ENCODE peak calls at places on chromosomes 12 and 14, in five cellular contexts. G is coronary artery, A is left lung, N is fibroblast of the aortic adventitia, H is MCF 10A. J is an unnamed sample.

GRCh38 chr14:104333903-104334811 is 195.8 kb downstream of the KIF26A start:
- DNase-seq in H (no peak), G (peak), A (peak), N (no peak), J (no peak)

GRCh38 chr12:68750506-68750905 is 4.5 kb downstream of the SLC35E3 start:
- DNase-seq in N (no peak), G (no peak), H (no peak), A (no peak), J (no peak)

GRCh38 chr12:126342866-126343265 is 1277.6 kb downstream of the AACS start:
- DNase-seq in N (no peak), H (no peak), A (no peak), G (no peak), J (no peak)

GRCh38 chr12:44038411-44038810 is 202.5 kb downstream of the TMEM117 start:
- DNase-seq in N (no peak), A (peak), H (no peak), G (no peak), J (no peak)

GRCh38 chr14:103872492-103873113 is 25.2 kb upstream of the PPP1R13B start:
- DNase-seq in A (no peak), G (no peak), N (no peak), H (no peak), J (no peak)

GRCh38 chr12:110339184-110339952 is 58.3 kb downstream of the ATP2A2 start:
- DNase-seq in G (no peak), H (no peak), A (no peak), N (no peak), J (no peak)

GRCh38 chr14:75851574-75851866 is 130.3 kb downstream of the TGFB3 start:
- DNase-seq in A (peak), N (no peak), H (no peak), G (no peak), J (no peak)

GRCh38 chr12:89073027-89073398 is 279.3 kb downstream of the DUSP6 start:
- DNase-seq in A (no peak), H (no peak), N (peak), G (no peak), J (peak)

GRCh38 chr12:11773889-11774677 is 124.6 kb downstream of the ETV6 start:
- DNase-seq in G (no peak), A (peak), H (no peak), N (no peak), J (no peak)

GRCh38 chr14:81305743-81306142 is 85.0 kb upstream of the GTF2A1 start:
- DNase-seq in G (no peak), N (no peak), A (no peak), H (no peak), J (no peak)

GRCh38 chr14:60640859-60641721 is 8.2 kb downstream of the SIX1 start:
- DNase-seq in G (no peak), A (no peak), H (no peak), N (no peak), J (no peak)

GRCh38 chr14:95303552-95303951 is 16.2 kb downstream of the CLMN start:
- DNase-seq in N (no peak), G (no peak), H (no peak), A (no peak), J (no peak)

GRCh38 chr12:26441434-26441833 is 246.1 kb downstream of the SSPN start:
- DNase-seq in A (no peak), H (no peak), N (no peak), G (no peak), J (no peak)

GRCh38 chr14:71803539-71804260 is 128.5 kb upstream of the RGS6 start:
- DNase-seq in N (peak), H (peak), A (no peak), G (no peak), J (peak)

GRCh38 chr14:24082411-24083080 is 11.2 kb downstream of the CPNE6 start:
- DNase-seq in G (no peak), N (no peak), H (no peak), A (peak), J (no peak)

GRCh38 chr14:75861161-75861621 is 120.6 kb downstream of the TGFB3 start:
- DNase-seq in H (peak), G (no peak), N (peak), A (no peak), J (peak)

GRCh38 chr12:45981075-45981837 is 9.1 kb downstream of the SCAF11 start:
- DNase-seq in N (no peak), H (no peak), A (no peak), G (no peak), J (no peak)

GRCh38 chr14:100239200-100239839 is 376 bp downstream of the YY1 start:
- DNase-seq in N (no peak), A (peak), G (no peak), H (no peak), J (no peak)

GRCh38 chr12:16586350-16587109 is 19.4 kb downstream of the LMO3 start:
- DNase-seq in A (no peak), H (no peak), N (peak), G (no peak), J (peak)

GRCh38 chr12:54660320-54660962 is 12.3 kb upstream of the DCD start:
- DNase-seq in N (no peak), A (no peak), H (no peak), G (no peak), J (no peak)

GRCh38 chr14:74570696-74571095 is 41.3 kb downstream of the LTBP2 start:
- DNase-seq in G (no peak), A (no peak), H (peak), N (no peak), J (no peak)

GRCh38 chr12:76883151-76883550 is 4.3 kb upstream of the CSRP2 start:
- DNase-seq in G (no peak), A (no peak), H (no peak), N (peak), J (peak)

GRCh38 chr12:101243074-101243473 is 33.0 kb upstream of the SLC5A8 start:
- DNase-seq in A (no peak), G (no peak), H (no peak), N (peak), J (no peak)

GRCh38 chr12:108306014-108306501 is 33.1 kb downstream of the CMKLR1 start:
- DNase-seq in H (peak), N (peak), A (no peak), G (no peak), J (peak)

GRCh38 chr14:64891173-64891838 is 11.6 kb upstream of the SPTB start:
- DNase-seq in A (no peak), G (no peak), N (no peak), H (no peak), J (no peak)

GRCh38 chr14:32330356-32331226 is 1.5 kb downstream of the AKAP6 start:
- DNase-seq in A (no peak), G (no peak), N (no peak), H (no peak), J (no peak)

GRCh38 chr12:109459247-109459646 is 17.9 kb downstream of the KCTD10 start:
- DNase-seq in N (peak), A (no peak), G (no peak), H (no peak), J (peak)

DNA sequence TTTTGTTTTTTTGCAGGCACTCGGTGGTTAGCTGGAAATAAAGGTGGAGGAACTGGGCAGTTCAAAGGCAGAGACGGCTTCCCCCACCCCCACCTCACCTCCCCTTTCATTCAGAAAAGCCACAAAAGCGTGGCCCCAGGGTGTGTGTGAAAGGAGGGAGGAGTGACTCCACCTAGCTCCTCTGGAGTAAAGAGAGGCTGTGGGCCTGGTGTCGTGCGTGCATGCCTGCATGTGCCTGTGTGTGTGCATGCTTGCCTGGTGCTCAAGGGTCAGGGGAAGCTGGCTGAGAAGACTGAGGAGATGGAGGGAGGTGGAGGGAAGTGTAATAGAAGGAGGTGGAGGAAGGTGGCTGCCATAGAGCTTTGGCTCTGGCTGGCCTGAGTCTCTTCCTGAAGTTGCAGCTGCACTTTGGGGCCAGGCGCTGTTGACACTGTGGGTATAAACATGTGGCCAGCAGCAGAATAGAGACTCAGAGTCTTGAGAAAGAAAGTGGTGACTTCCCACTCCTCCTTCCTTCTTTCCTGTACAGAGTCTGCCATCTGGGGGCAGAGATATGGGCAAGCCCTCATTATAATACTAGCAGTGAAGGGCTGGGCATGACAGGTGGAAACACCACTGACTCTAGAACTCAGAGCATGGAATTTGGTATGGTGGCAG is 36.9 kb upstream of the SINHCAF start:
- DNase-seq in H (peak), N (no peak), G (no peak), A (no peak), J (no peak)
- TF ChIP-seq CTCF in H (no peak), N (no peak), G (no peak), A (no peak), J (no peak)

GRCh38 chr12:124856842-124857178 is 6.9 kb downstream of the SCARB1 start:
- DNase-seq in N (no peak), A (peak), H (no peak), G (no peak), J (no peak)
- TF ChIP-seq CTCF in N (no peak), A (no peak), H (no peak), G (no peak), J (no peak)

GRCh38 chr12:98939350-98939749 is 294.3 kb downstream of the APAF1 start:
- DNase-seq in N (peak), H (peak), A (no peak), G (no peak), J (peak)
- TF ChIP-seq CTCF in N (peak), H (peak), A (peak), G (no peak), J (peak)

DNA sequence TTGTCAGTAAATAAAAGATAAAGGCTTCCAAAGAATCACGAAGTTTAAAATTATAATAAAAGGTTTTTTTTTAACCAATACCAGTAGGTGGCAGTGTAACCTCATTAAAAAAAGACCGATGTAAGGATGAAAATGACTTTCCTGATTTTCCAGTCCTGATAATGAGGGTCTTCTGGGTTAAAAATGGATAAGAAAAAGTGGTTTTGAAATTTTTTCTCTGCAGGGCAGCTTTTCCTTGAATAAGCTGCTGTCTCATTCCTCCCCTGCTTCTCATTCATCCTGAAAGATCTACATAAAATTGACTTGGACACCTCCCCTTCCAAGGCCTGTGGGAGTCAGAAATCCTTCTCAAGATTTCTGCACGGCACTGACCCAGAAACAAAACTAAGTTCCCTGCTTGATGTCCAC is 58.9 kb upstream of the FBXO33 start:
- DNase-seq in A (no peak), N (peak), G (no peak), H (peak), J (peak)
- TF ChIP-seq CTCF in A (peak), N (peak), G (peak), H (peak), J (no peak)

GRCh38 chr12:120199025-120199424 is 1.9 kb downstream of the RPLP0 start:
- DNase-seq in G (no peak), N (no peak), H (no peak), A (no peak), J (no peak)
- TF ChIP-seq CTCF in G (no peak), N (no peak), H (no peak), A (no peak), J (no peak)

DNA sequence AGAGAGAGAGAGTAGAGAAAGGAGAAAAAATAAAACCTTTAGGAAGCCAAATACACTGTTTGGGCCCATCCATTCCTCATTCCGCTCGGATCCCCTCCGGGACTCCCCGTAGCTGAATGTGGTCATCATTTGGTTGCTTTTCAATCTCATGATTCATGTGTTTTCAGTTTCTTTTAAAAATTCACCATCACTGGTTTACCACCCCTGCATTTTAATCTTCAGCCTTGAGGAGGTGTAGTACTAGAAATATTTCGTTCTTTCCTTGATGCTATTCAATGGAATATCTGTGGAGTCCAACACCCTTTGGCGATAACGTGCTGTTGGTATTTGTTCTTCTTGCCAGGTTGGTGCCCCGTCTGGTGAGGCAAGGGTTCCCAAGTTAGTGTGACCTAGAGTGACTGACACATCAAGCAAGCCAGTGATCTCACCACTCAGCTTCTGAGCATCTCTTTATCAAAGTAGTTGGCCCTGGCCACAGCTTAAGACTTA is 60.1 kb downstream of the PLXNC1 start:
- DNase-seq in N (no peak), G (no peak), H (no peak), A (no peak), J (peak)
- TF ChIP-seq CTCF in N (no peak), G (no peak), H (no peak), A (no peak), J (no peak)

DNA sequence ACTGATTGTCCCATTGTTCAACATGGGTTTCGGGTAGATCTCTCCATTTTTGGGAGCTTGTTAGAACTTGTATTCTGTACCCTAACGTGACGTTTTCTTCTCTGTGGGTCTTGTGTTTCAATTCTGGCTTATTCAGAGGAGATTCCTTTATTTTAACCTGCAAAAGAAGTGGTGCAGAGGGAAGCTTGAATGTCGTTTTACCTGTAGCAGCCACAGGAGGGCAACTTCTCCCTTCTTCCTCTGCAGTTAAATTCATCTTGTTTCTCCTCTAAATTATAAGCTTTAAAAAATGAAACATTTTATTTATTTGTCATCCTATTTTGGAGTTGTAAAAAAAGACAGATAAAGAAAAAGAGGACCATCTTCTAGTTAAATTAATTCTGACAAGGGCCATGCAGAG is 13.7 kb upstream of the CLEC4D start:
- DNase-seq in N (no peak), A (no peak), H (no peak), G (no peak), J (no peak)
- TF ChIP-seq CTCF in N (no peak), A (no peak), H (no peak), G (no peak), J (no peak)

GRCh38 chr12:64678248-64678647 is 68.0 kb downstream of the RASSF3 start:
- DNase-seq in H (no peak), A (no peak), G (no peak), N (no peak), J (no peak)
- TF ChIP-seq CTCF in H (no peak), A (no peak), G (no peak), N (no peak), J (no peak)